ENCODE peak calls at places on chromosomes 4 and X, in six cellular contexts. One of them, this sample, is unnamed.

GRCh38 chr4:83221897-83222441 is 62.6 kb downstream of the COQ2 start:
- DNase-seq in IMR-90: no peak
- DNase-seq in mesothelial cell of epicardium: no peak
- DNase-seq in AG04450: no peak
- DNase-seq in suprapubic skin: no peak
- DNase-seq in HFFc6: no peak
- DNase-seq in this sample: no peak

GRCh38 chr4:149553959-149554520 is 261.6 kb downstream of the IQCM start:
- DNase-seq in mesothelial cell of epicardium: no peak
- DNase-seq in IMR-90: no peak
- DNase-seq in suprapubic skin: no peak
- DNase-seq in AG04450: no peak
- DNase-seq in HFFc6: no peak
- DNase-seq in this sample: no peak

GRCh38 chr4:124711469-124712416 is 789 bp downstream of the ANKRD50 start:
- DNase-seq in IMR-90: peak; percentile 79
- DNase-seq in HFFc6: peak; percentile 73
- DNase-seq in AG04450: peak; percentile 32
- DNase-seq in mesothelial cell of epicardium: peak; percentile 42
- DNase-seq in suprapubic skin: peak; percentile 85
- DNase-seq in this sample: peak; percentile 84

GRCh38 chrX:100636321-100636991 is at the start of gene TSPAN6:
- DNase-seq in IMR-90: peak; percentile 84
- DNase-seq in suprapubic skin: peak; percentile 82
- DNase-seq in AG04450: peak; percentile 57
- DNase-seq in HFFc6: peak; percentile 81
- DNase-seq in mesothelial cell of epicardium: peak; percentile 50
- DNase-seq in this sample: peak; percentile 81

GRCh38 chrX:148540114-148540513 is 39.7 kb downstream of the AFF2 start:
- DNase-seq in AG04450: no peak
- DNase-seq in IMR-90: no peak
- DNase-seq in mesothelial cell of epicardium: no peak
- DNase-seq in suprapubic skin: no peak
- DNase-seq in HFFc6: no peak
- DNase-seq in this sample: no peak

GRCh38 chrX:21993265-21993664 is 38.9 kb upstream of the PHEX start:
- DNase-seq in mesothelial cell of epicardium: no peak
- DNase-seq in IMR-90: no peak
- DNase-seq in AG04450: no peak
- DNase-seq in suprapubic skin: no peak
- DNase-seq in HFFc6: no peak
- DNase-seq in this sample: no peak

GRCh38 chr4:81622028-81622427 is 150.3 kb upstream of the RASGEF1B start:
- DNase-seq in AG04450: no peak
- DNase-seq in HFFc6: no peak
- DNase-seq in IMR-90: no peak
- DNase-seq in suprapubic skin: no peak
- DNase-seq in mesothelial cell of epicardium: no peak
- DNase-seq in this sample: no peak

GRCh38 chr4:58587856-58588255 is 1477.7 kb upstream of the IGFBP7 start:
- DNase-seq in IMR-90: no peak
- DNase-seq in AG04450: no peak
- DNase-seq in mesothelial cell of epicardium: no peak
- DNase-seq in suprapubic skin: no peak
- DNase-seq in HFFc6: no peak
- DNase-seq in this sample: no peak

GRCh38 chr4:97720869-97721432 is 422.3 kb downstream of the STPG2 start:
- DNase-seq in AG04450: no peak
- DNase-seq in IMR-90: no peak
- DNase-seq in mesothelial cell of epicardium: no peak
- DNase-seq in HFFc6: no peak
- DNase-seq in suprapubic skin: no peak
- DNase-seq in this sample: no peak

GRCh38 chr4:26741491-26741871 is 119.2 kb upstream of the STIM2 start:
- DNase-seq in mesothelial cell of epicardium: no peak
- DNase-seq in AG04450: no peak
- DNase-seq in HFFc6: no peak
- DNase-seq in suprapubic skin: no peak
- DNase-seq in IMR-90: no peak
- DNase-seq in this sample: no peak

GRCh38 chr4:178086324-178086723 is 644.1 kb upstream of the AGA start:
- DNase-seq in suprapubic skin: no peak
- DNase-seq in HFFc6: no peak
- DNase-seq in mesothelial cell of epicardium: no peak
- DNase-seq in AG04450: no peak
- DNase-seq in IMR-90: peak; percentile 1
- DNase-seq in this sample: no peak

GRCh38 chr4:100494166-100494565 is 23.7 kb downstream of the EMCN start:
- DNase-seq in HFFc6: peak; percentile 43
- DNase-seq in AG04450: no peak
- DNase-seq in IMR-90: peak; percentile 35
- DNase-seq in suprapubic skin: no peak
- DNase-seq in mesothelial cell of epicardium: no peak
- DNase-seq in this sample: no peak

GRCh38 chr4:159163522-159163921 is 60.6 kb downstream of the RAPGEF2 start:
- DNase-seq in mesothelial cell of epicardium: no peak
- DNase-seq in HFFc6: no peak
- DNase-seq in AG04450: no peak
- DNase-seq in suprapubic skin: no peak
- DNase-seq in IMR-90: no peak
- DNase-seq in this sample: no peak

GRCh38 chr4:155780773-155781172 is 22.0 kb downstream of the GUCY1B1 start:
- DNase-seq in mesothelial cell of epicardium: no peak
- DNase-seq in HFFc6: no peak
- DNase-seq in IMR-90: peak; percentile 78
- DNase-seq in suprapubic skin: no peak
- DNase-seq in AG04450: no peak
- DNase-seq in this sample: no peak

GRCh38 chr4:77022581-77023133 is 53.1 kb downstream of the CCNI start:
- DNase-seq in mesothelial cell of epicardium: no peak
- DNase-seq in HFFc6: peak; percentile 74
- DNase-seq in suprapubic skin: no peak
- DNase-seq in AG04450: no peak
- DNase-seq in IMR-90: peak; percentile 81
- DNase-seq in this sample: no peak

GRCh38 chr4:16250665-16251365 is 24.5 kb upstream of the TAPT1 start:
- DNase-seq in suprapubic skin: no peak
- DNase-seq in HFFc6: peak; percentile 28
- DNase-seq in AG04450: no peak
- DNase-seq in mesothelial cell of epicardium: no peak
- DNase-seq in IMR-90: peak; percentile 49
- DNase-seq in this sample: no peak

GRCh38 chrX:41333994-41334865 is at the start of gene DDX3X:
- DNase-seq in IMR-90: peak; percentile 91
- DNase-seq in mesothelial cell of epicardium: peak; percentile 60
- DNase-seq in HFFc6: peak; percentile 88
- DNase-seq in suprapubic skin: peak; percentile 87
- DNase-seq in AG04450: peak; percentile 70
- DNase-seq in this sample: peak; percentile 85

GRCh38 chr4:16262188-16262587 is 35.9 kb upstream of the TAPT1 start:
- DNase-seq in HFFc6: no peak
- DNase-seq in suprapubic skin: no peak
- DNase-seq in mesothelial cell of epicardium: no peak
- DNase-seq in IMR-90: no peak
- DNase-seq in AG04450: no peak
- DNase-seq in this sample: no peak

GRCh38 chrX:109889289-109890006 is 113.5 kb upstream of the TMEM164 start:
- DNase-seq in AG04450: no peak
- DNase-seq in mesothelial cell of epicardium: no peak
- DNase-seq in IMR-90: peak; percentile 27
- DNase-seq in HFFc6: peak; percentile 32
- DNase-seq in suprapubic skin: no peak
- DNase-seq in this sample: no peak

GRCh38 chr4:123304151-123305021 is 92.2 kb upstream of the SPRY1 start:
- DNase-seq in AG04450: no peak
- DNase-seq in suprapubic skin: no peak
- DNase-seq in IMR-90: no peak
- DNase-seq in mesothelial cell of epicardium: no peak
- DNase-seq in HFFc6: no peak
- DNase-seq in this sample: no peak

GRCh38 chrX:153766098-153766817 is 2.2 kb downstream of the PLXNB3 start:
- DNase-seq in suprapubic skin: no peak
- DNase-seq in IMR-90: peak; percentile 71
- DNase-seq in HFFc6: peak; percentile 62
- DNase-seq in AG04450: peak; percentile 33
- DNase-seq in mesothelial cell of epicardium: peak; percentile 27
- DNase-seq in this sample: no peak

GRCh38 chr4:146051724-146052396 is 113.2 kb upstream of the ZNF827 start:
- DNase-seq in mesothelial cell of epicardium: no peak
- DNase-seq in suprapubic skin: no peak
- DNase-seq in IMR-90: peak; percentile 72
- DNase-seq in HFFc6: peak; percentile 66
- DNase-seq in AG04450: peak; percentile 24
- DNase-seq in this sample: no peak

GRCh38 chrX:130560558-130560957 is 158.8 kb downstream of the RBMX2 start:
- DNase-seq in mesothelial cell of epicardium: no peak
- DNase-seq in IMR-90: no peak
- DNase-seq in HFFc6: no peak
- DNase-seq in AG04450: no peak
- DNase-seq in suprapubic skin: no peak
- DNase-seq in this sample: no peak

DNA sequence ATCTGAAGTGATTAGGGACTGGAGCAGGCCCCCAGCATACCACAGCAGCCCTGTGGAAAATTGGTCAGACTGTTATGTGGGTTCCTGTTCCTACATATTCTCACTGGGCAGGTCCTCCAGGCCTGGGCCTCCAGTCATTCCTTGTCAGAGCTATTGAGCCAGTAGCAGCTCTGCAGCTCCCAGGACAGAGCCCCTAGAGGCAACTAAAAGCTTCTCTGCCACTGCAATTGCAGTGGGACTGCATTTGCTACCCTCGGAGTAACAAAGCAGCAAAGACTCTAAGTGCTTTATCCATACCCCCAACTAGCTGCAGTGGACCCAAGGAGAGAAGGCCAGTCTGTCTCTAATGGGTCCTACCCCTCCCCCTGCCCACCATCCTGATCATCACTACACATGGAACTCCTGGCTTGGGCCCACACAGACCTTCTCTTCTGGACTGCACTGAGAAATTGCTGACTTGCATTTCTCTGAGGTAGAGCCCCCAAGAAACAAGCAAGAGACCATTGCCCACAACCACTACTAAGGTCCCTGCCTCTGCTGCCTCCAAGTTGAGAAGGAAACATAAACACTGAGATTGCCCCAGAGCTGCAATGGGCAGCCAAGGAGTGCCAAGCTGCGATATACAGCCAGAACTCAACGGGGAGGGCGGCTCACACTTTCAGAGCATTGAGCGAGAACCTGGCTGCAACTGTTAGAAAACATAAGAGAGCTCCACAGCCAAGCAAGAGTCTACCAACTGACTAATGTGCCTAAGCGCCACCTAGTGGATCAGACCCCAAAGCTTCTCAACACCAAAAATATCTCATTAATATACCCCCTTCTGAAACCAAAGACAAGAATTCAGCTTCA is 738.7 kb upstream of the NDST4 start:
- DNase-seq in suprapubic skin: peak; percentile 52
- DNase-seq in IMR-90: no peak
- DNase-seq in mesothelial cell of epicardium: no peak
- DNase-seq in HFFc6: no peak
- DNase-seq in AG04450: no peak
- DNase-seq in this sample: no peak
- TF ChIP-seq CTCF in suprapubic skin: peak; percentile 15
- TF ChIP-seq CTCF in IMR-90: no peak
- TF ChIP-seq CTCF in mesothelial cell of epicardium: peak; percentile 48
- TF ChIP-seq CTCF in HFFc6: no peak
- TF ChIP-seq CTCF in AG04450: no peak
- TF ChIP-seq CTCF in this sample: peak; percentile 81

DNA sequence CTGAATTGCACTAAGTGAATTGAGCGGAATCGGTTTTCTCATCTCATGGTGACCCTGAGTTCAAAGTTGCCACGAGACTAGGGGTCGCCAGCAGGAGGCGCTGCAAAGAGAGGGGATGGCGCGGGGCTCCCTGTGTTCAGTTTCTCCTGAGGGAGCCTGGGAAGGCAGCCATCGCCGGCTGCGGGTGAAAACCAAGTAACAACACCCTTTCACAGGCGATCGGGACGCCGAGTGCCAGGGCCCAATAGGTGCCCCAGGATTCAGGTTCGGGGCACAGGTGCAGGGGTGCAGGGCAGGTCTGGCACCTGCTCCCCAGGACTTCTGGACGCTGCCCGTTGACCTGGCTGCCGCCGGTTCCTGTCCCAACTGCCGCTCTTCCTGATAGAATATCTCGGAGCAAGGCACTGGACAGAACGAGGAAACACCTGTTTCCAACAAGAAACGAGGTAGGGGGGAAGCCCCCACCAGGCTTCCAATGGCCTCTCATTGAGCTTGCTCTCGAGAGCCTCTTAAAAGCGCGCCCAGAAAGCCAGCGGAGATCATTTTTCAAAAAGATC is 1.1 kb upstream of the FGF16 start:
- DNase-seq in HFFc6: no peak
- DNase-seq in mesothelial cell of epicardium: no peak
- DNase-seq in IMR-90: no peak
- DNase-seq in AG04450: no peak
- DNase-seq in suprapubic skin: no peak
- DNase-seq in this sample: no peak
- TF ChIP-seq CTCF in HFFc6: peak; percentile 69
- TF ChIP-seq CTCF in mesothelial cell of epicardium: no peak
- TF ChIP-seq CTCF in IMR-90: peak; percentile 5
- TF ChIP-seq CTCF in AG04450: peak; percentile 30
- TF ChIP-seq CTCF in suprapubic skin: no peak
- TF ChIP-seq CTCF in this sample: peak; percentile 64

DNA sequence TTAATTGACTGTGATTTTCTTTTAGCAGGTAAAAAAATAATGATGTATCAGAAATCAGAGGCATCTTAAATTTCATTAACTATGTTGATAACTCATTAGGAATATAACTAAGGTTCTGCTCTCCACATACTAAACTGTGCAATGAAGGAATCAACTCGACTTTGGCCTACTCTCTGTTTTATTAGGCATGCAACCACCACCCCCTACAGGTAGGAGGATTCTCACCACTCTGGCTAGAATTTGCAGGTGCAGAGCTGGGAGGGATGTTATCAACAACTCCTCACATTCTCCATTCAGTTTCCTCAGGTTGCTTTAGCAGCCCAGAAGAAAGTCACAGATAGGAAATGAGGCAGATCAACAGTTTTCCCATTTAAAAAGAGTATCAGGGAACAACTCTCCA is 160.1 kb downstream of the COX18 start:
- DNase-seq in suprapubic skin: no peak
- DNase-seq in mesothelial cell of epicardium: no peak
- DNase-seq in HFFc6: no peak
- DNase-seq in AG04450: no peak
- DNase-seq in IMR-90: no peak
- DNase-seq in this sample: no peak
- TF ChIP-seq CTCF in suprapubic skin: no peak
- TF ChIP-seq CTCF in mesothelial cell of epicardium: no peak
- TF ChIP-seq CTCF in HFFc6: peak; percentile 58
- TF ChIP-seq CTCF in AG04450: peak; percentile 28
- TF ChIP-seq CTCF in IMR-90: peak; percentile 10
- TF ChIP-seq CTCF in this sample: peak; percentile 50

DNA sequence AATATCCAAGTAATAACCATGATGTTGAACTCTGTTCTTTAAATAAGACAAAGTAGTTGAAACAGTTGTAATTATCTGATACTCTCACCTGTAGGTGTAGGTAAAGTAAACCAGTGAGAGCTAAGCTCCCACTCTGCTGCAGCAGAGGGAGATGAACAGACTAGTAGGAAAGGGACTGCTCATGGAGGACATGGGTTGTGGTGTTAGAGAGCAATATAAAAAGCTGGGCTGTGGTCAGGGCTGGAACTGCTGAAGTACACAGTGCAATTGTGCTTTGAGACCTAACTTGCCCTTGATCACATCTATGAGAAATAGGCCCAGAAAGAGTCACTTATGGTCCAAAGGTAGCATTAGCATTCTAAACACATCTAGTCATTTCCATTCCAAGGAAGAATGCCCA is 251.1 kb upstream of the CENPE start:
- DNase-seq in HFFc6: no peak
- DNase-seq in suprapubic skin: no peak
- DNase-seq in IMR-90: no peak
- DNase-seq in mesothelial cell of epicardium: no peak
- DNase-seq in AG04450: no peak
- DNase-seq in this sample: no peak
- TF ChIP-seq CTCF in HFFc6: no peak
- TF ChIP-seq CTCF in suprapubic skin: no peak
- TF ChIP-seq CTCF in IMR-90: no peak
- TF ChIP-seq CTCF in mesothelial cell of epicardium: no peak
- TF ChIP-seq CTCF in AG04450: no peak
- TF ChIP-seq CTCF in this sample: no peak